ENCODE peak calls at places on chromosomes 6 and 20, in seven cellular contexts. One of them, this sample, is unnamed.

GRCh38 chr20:17059465-17059864 is 167.4 kb upstream of the PCSK2 start:
- DNase-seq in Calu3: no peak
- DNase-seq in GM12865: no peak
- DNase-seq in tibial nerve: no peak
- DNase-seq in gastrocnemius medialis: no peak
- DNase-seq in heart left ventricle: no peak
- DNase-seq in GM23338: no peak
- DNase-seq in this sample: no peak

GRCh38 chr6:52929321-52930164 is 20.0 kb upstream of the GSTA3 start:
- DNase-seq in Calu3: peak
- DNase-seq in GM12865: no peak
- DNase-seq in tibial nerve: no peak
- DNase-seq in gastrocnemius medialis: no peak
- DNase-seq in heart left ventricle: no peak
- DNase-seq in GM23338: no peak
- DNase-seq in this sample: no peak

GRCh38 chr6:154848580-154848979 is 115.4 kb downstream of the SCAF8 start:
- DNase-seq in Calu3: no peak
- DNase-seq in GM12865: no peak
- DNase-seq in tibial nerve: no peak
- DNase-seq in gastrocnemius medialis: no peak
- DNase-seq in heart left ventricle: no peak
- DNase-seq in GM23338: no peak
- DNase-seq in this sample: no peak

GRCh38 chr20:47454298-47455132 is 47.2 kb upstream of the NCOA3 start:
- DNase-seq in Calu3: peak
- DNase-seq in GM12865: no peak
- DNase-seq in tibial nerve: no peak
- DNase-seq in gastrocnemius medialis: no peak
- DNase-seq in heart left ventricle: no peak
- DNase-seq in GM23338: no peak
- DNase-seq in this sample: no peak

GRCh38 chr20:40563296-40563950 is 125.6 kb downstream of the MAFB start:
- DNase-seq in Calu3: peak
- DNase-seq in GM12865: no peak
- DNase-seq in tibial nerve: no peak
- DNase-seq in gastrocnemius medialis: no peak
- DNase-seq in heart left ventricle: no peak
- DNase-seq in GM23338: no peak
- DNase-seq in this sample: no peak

GRCh38 chr6:280775-281468 is 11.4 kb upstream of the DUSP22 start:
- DNase-seq in Calu3: no peak
- DNase-seq in GM12865: no peak
- DNase-seq in tibial nerve: no peak
- DNase-seq in gastrocnemius medialis: no peak
- DNase-seq in heart left ventricle: no peak
- DNase-seq in GM23338: no peak
- DNase-seq in this sample: no peak

GRCh38 chr20:47233333-47234188 is 122.9 kb downstream of the ZMYND8 start:
- DNase-seq in Calu3: no peak
- DNase-seq in GM12865: no peak
- DNase-seq in tibial nerve: no peak
- DNase-seq in gastrocnemius medialis: no peak
- DNase-seq in heart left ventricle: no peak
- DNase-seq in GM23338: no peak
- DNase-seq in this sample: no peak

GRCh38 chr6:166253277-166254229 is 54.6 kb downstream of the PRR18 start:
- DNase-seq in Calu3: no peak
- DNase-seq in GM12865: peak
- DNase-seq in tibial nerve: no peak
- DNase-seq in gastrocnemius medialis: no peak
- DNase-seq in heart left ventricle: no peak
- DNase-seq in GM23338: peak
- DNase-seq in this sample: peak

GRCh38 chr6:143510991-143511891 is at the start of gene FUCA2:
- DNase-seq in Calu3: peak
- DNase-seq in GM12865: peak
- DNase-seq in tibial nerve: peak
- DNase-seq in gastrocnemius medialis: peak
- DNase-seq in heart left ventricle: peak
- DNase-seq in GM23338: peak
- DNase-seq in this sample: peak

DNA sequence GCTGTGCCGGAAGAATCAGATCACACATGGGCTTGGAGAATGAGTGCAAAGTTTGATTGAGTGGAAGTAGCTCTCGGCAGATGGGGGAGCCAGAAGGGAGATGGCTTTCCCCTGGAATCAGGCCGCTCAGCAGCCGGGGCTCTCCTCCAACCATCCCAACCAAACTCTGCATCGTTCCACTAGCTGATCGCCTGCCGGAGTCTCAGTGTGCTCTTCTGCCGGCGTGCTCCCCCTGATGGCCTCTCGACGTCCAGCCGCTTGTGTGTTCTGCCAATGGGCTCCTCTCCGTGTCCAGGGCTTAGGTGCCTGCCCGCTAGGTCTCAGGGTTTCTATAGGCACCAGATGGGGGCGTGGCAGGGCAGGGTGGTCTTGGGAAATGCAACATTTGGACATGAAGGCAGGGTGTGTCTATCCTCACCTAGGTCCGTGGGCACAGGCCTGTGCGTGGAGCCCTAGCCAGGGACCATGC is 4.9 kb upstream of the BIRC7 start:
- DNase-seq in Calu3: no peak
- DNase-seq in GM12865: peak
- DNase-seq in tibial nerve: no peak
- DNase-seq in gastrocnemius medialis: no peak
- DNase-seq in heart left ventricle: peak
- DNase-seq in GM23338: peak
- DNase-seq in this sample: no peak
- TF ChIP-seq CTCF in Calu3: no peak
- TF ChIP-seq CTCF in GM12865: peak
- TF ChIP-seq CTCF in tibial nerve: peak
- TF ChIP-seq CTCF in gastrocnemius medialis: no peak
- TF ChIP-seq CTCF in heart left ventricle: peak
- TF ChIP-seq CTCF in GM23338: peak
- TF ChIP-seq CTCF in this sample: peak

GRCh38 chr20:45469336-45470261 is at the start of gene WFDC2:
- DNase-seq in Calu3: peak
- DNase-seq in GM12865: no peak
- DNase-seq in tibial nerve: no peak
- DNase-seq in gastrocnemius medialis: no peak
- DNase-seq in heart left ventricle: no peak
- DNase-seq in GM23338: peak
- DNase-seq in this sample: peak

GRCh38 chr20:45467172-45467571 is 2.4 kb upstream of the WFDC2 start:
- DNase-seq in Calu3: no peak
- DNase-seq in GM12865: no peak
- DNase-seq in tibial nerve: no peak
- DNase-seq in gastrocnemius medialis: no peak
- DNase-seq in heart left ventricle: no peak
- DNase-seq in GM23338: no peak
- DNase-seq in this sample: no peak

GRCh38 chr20:45470262-45470931 is 844 bp downstream of the WFDC2 start:
- DNase-seq in Calu3: peak
- DNase-seq in GM12865: peak
- DNase-seq in tibial nerve: no peak
- DNase-seq in gastrocnemius medialis: no peak
- DNase-seq in heart left ventricle: peak
- DNase-seq in GM23338: peak
- DNase-seq in this sample: peak

GRCh38 chr20:45467861-45468260 is 1.7 kb upstream of the WFDC2 start:
- DNase-seq in Calu3: no peak
- DNase-seq in GM12865: no peak
- DNase-seq in tibial nerve: no peak
- DNase-seq in gastrocnemius medialis: no peak
- DNase-seq in heart left ventricle: no peak
- DNase-seq in GM23338: peak
- DNase-seq in this sample: no peak

DNA sequence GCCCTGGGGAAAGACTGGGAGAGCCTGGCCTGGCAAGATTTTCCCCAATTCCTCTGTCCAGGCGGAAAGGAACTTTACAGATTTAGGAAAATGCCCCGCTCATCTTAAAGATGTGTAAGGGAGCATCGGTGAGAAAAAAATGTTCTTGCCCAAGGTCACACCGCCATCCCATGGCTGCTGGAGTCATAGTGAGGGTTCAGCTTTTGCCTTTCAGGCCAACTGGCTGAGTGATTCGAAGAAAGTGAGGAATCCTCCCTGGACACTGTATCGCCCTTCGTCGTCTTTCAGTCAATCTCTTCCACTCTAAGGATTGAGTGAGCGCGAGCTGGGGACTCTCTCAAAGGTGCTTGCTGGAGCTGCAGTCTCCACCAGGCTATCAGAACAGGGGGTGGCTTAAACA is 1.4 kb downstream of the WFDC2 start:
- DNase-seq in Calu3: no peak
- DNase-seq in GM12865: no peak
- DNase-seq in tibial nerve: no peak
- DNase-seq in gastrocnemius medialis: no peak
- DNase-seq in heart left ventricle: no peak
- DNase-seq in GM23338: peak
- DNase-seq in this sample: peak
- TF ChIP-seq CTCF in Calu3: no peak
- TF ChIP-seq CTCF in GM12865: no peak
- TF ChIP-seq CTCF in tibial nerve: no peak
- TF ChIP-seq CTCF in gastrocnemius medialis: no peak
- TF ChIP-seq CTCF in heart left ventricle: no peak
- TF ChIP-seq CTCF in GM23338: peak
- TF ChIP-seq CTCF in this sample: no peak

DNA sequence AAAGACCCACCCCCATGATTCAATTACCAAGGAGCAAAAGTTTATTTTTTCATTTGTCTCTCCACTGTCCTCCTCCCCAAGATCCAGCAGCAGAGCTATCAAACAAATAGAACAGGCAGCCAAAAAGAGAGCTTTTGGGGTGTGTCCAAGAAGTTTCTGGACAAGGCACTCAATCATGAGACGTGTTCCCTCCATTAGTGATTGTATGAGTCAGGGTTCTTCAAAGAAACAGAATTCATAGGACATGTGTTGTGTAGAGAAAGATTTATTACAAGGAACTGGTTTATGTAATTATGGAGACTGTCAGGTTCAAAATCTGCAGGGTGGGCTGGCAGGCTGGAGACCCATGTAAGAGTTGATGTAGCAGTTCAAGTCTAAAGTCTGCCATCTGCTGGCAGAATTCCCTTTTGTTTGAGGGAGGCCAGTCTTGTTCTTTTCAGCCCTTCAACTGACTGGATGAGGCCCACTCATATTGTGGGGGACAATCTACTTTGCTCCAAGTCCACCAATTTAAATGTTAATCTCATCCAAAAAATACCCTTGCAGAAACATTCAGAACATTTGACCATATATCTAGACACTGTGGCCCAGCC is 248.1 kb upstream of the OPRM1 start:
- DNase-seq in Calu3: no peak
- DNase-seq in GM12865: peak
- DNase-seq in tibial nerve: no peak
- DNase-seq in gastrocnemius medialis: no peak
- DNase-seq in heart left ventricle: no peak
- DNase-seq in GM23338: peak
- DNase-seq in this sample: peak
- TF ChIP-seq CTCF in Calu3: no peak
- TF ChIP-seq CTCF in GM12865: no peak
- TF ChIP-seq CTCF in tibial nerve: no peak
- TF ChIP-seq CTCF in gastrocnemius medialis: no peak
- TF ChIP-seq CTCF in heart left ventricle: no peak
- TF ChIP-seq CTCF in GM23338: peak
- TF ChIP-seq CTCF in this sample: no peak

GRCh38 chr6:28982476-28983266 is 22.4 kb downstream of the ZNF311 start:
- DNase-seq in Calu3: peak
- DNase-seq in GM12865: peak
- DNase-seq in tibial nerve: no peak
- DNase-seq in gastrocnemius medialis: no peak
- DNase-seq in heart left ventricle: no peak
- DNase-seq in GM23338: peak
- DNase-seq in this sample: peak

GRCh38 chr6:28981833-28982475 is 23.2 kb downstream of the ZNF311 start:
- DNase-seq in Calu3: peak
- DNase-seq in GM12865: peak
- DNase-seq in tibial nerve: peak
- DNase-seq in gastrocnemius medialis: peak
- DNase-seq in heart left ventricle: peak
- DNase-seq in GM23338: peak
- DNase-seq in this sample: peak

GRCh38 chr6:28983838-28984237 is 21.3 kb downstream of the ZNF311 start:
- DNase-seq in Calu3: no peak
- DNase-seq in GM12865: no peak
- DNase-seq in tibial nerve: no peak
- DNase-seq in gastrocnemius medialis: no peak
- DNase-seq in heart left ventricle: no peak
- DNase-seq in GM23338: no peak
- DNase-seq in this sample: no peak

GRCh38 chr6:28988536-28989415 is 16.3 kb downstream of the ZNF311 start:
- DNase-seq in Calu3: no peak
- DNase-seq in GM12865: peak
- DNase-seq in tibial nerve: no peak
- DNase-seq in gastrocnemius medialis: no peak
- DNase-seq in heart left ventricle: peak
- DNase-seq in GM23338: peak
- DNase-seq in this sample: peak

GRCh38 chr6:28985396-28986164 is 19.5 kb downstream of the ZNF311 start:
- DNase-seq in Calu3: peak
- DNase-seq in GM12865: peak
- DNase-seq in tibial nerve: peak
- DNase-seq in gastrocnemius medialis: peak
- DNase-seq in heart left ventricle: peak
- DNase-seq in GM23338: peak
- DNase-seq in this sample: peak
- TF ChIP-seq CTCF in Calu3: no peak
- TF ChIP-seq CTCF in GM12865: no peak
- TF ChIP-seq CTCF in tibial nerve: no peak
- TF ChIP-seq CTCF in gastrocnemius medialis: no peak
- TF ChIP-seq CTCF in heart left ventricle: no peak
- TF ChIP-seq CTCF in GM23338: no peak
- TF ChIP-seq CTCF in this sample: no peak

GRCh38 chr6:138945354-138945753 is 42.7 kb downstream of the REPS1 start:
- DNase-seq in Calu3: peak
- DNase-seq in GM12865: no peak
- DNase-seq in tibial nerve: no peak
- DNase-seq in gastrocnemius medialis: no peak
- DNase-seq in heart left ventricle: no peak
- DNase-seq in GM23338: peak
- DNase-seq in this sample: peak
- TF ChIP-seq CTCF in Calu3: no peak
- TF ChIP-seq CTCF in GM12865: no peak
- TF ChIP-seq CTCF in tibial nerve: no peak
- TF ChIP-seq CTCF in gastrocnemius medialis: no peak
- TF ChIP-seq CTCF in heart left ventricle: no peak
- TF ChIP-seq CTCF in GM23338: peak
- TF ChIP-seq CTCF in this sample: peak

DNA sequence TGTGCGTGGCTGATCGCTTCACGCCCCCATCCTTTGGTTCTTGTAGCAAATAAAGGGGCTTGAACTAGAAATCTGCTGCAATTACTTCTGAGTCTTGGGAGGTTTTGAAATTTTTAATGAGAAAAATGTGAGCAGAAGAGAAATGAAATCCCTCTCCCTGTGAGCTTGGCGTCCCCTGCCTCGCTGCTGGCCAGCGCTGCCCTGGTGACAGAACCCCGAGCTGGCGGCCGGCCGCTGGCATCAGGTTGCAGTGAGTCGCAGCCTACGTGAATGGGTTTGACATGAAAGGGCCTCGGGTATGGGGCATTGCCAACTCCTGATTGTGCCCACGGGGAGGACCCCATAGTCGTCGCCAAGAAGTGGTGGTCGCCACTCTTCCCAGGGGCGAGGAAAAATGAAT is 380.4 kb downstream of the THBS2 start:
- DNase-seq in Calu3: no peak
- DNase-seq in GM12865: no peak
- DNase-seq in tibial nerve: no peak
- DNase-seq in gastrocnemius medialis: no peak
- DNase-seq in heart left ventricle: no peak
- DNase-seq in GM23338: no peak
- DNase-seq in this sample: no peak
- TF ChIP-seq CTCF in Calu3: no peak
- TF ChIP-seq CTCF in GM12865: no peak
- TF ChIP-seq CTCF in tibial nerve: no peak
- TF ChIP-seq CTCF in gastrocnemius medialis: no peak
- TF ChIP-seq CTCF in heart left ventricle: no peak
- TF ChIP-seq CTCF in GM23338: no peak
- TF ChIP-seq CTCF in this sample: no peak

This sample was measured in activated CD8-positive, alpha-beta T cell treated with anti-CD3 and anti-CD28 coated beads for 36 hours.